ENCODE peak calls at places on chromosomes 16 and 17, in eight cellular contexts. X is heart left ventricle, H is breast epithelium, P is OCI-LY7, G is dorsolateral prefrontal cortex, S is BJ, A is neural progenitor cell, Z is cardiac fibroblast. U is an unnamed sample.

GRCh38 chr17:15171433-15172047 is 93.6 kb downstream of the PMP22 start:
- DNase-seq in G (peak; percentile 81), Z (peak; percentile 77), S (peak; percentile 21), P (peak; percentile 56), X (peak; percentile 50), H (peak; percentile 22), A (peak; percentile 79), U (peak; percentile 80)

GRCh38 chr17:72345536-72345935 is 224.7 kb downstream of the SOX9 start:
- DNase-seq in G (no peak), X (no peak), Z (no peak), H (no peak), P (no peak), A (no peak), S (no peak), U (no peak)

GRCh38 chr17:33696102-33696501 is 403.0 kb upstream of the ASIC2 start:
- DNase-seq in P (no peak), A (no peak), S (no peak), Z (no peak), X (no peak), G (no peak), H (no peak), U (no peak)

GRCh38 chr17:7010523-7010922 is 1.9 kb upstream of the RNASEK start:
- DNase-seq in P (no peak), X (no peak), G (no peak), H (no peak), S (no peak), Z (no peak), A (no peak), U (no peak)

GRCh38 chr17:70329751-70330150 is 160.4 kb downstream of the KCNJ2 start:
- DNase-seq in P (no peak), X (no peak), A (no peak), Z (no peak), H (no peak), S (no peak), G (no peak), U (no peak)

GRCh38 chr17:61833536-61834203 is 29.7 kb downstream of the BRIP1 start:
- DNase-seq in H (no peak), X (no peak), S (peak; percentile 59), A (no peak), Z (peak; percentile 73), P (no peak), G (no peak), U (peak; percentile 36)

GRCh38 chr16:19008245-19008644 is 24.5 kb downstream of the TMC7 start:
- DNase-seq in P (no peak), S (peak; percentile 27), A (peak; percentile 25), Z (peak; percentile 70), H (no peak), X (no peak), G (peak; percentile 21), U (peak; percentile 84)

GRCh38 chr17:12133183-12133582 is 112.5 kb downstream of the MAP2K4 start:
- DNase-seq in P (no peak), S (no peak), X (no peak), Z (no peak), A (no peak), G (no peak), H (no peak), U (no peak)

GRCh38 chr17:81315170-81315884 is 20.2 kb upstream of the SLC38A10 start:
- DNase-seq in H (no peak), Z (no peak), X (no peak), P (no peak), A (no peak), S (no peak), G (peak; percentile 44), U (no peak)

GRCh38 chr16:75064403-75065148 is 52.0 kb downstream of the LDHD start:
- DNase-seq in P (no peak), Z (no peak), H (peak; percentile 27), X (no peak), A (no peak), S (no peak), G (no peak), U (no peak)

GRCh38 chr16:31079342-31079944 is 5.2 kb downstream of the ZNF646 start:
- DNase-seq in S (no peak), A (no peak), X (no peak), Z (no peak), P (no peak), H (no peak), G (no peak), U (no peak)

GRCh38 chr16:78396046-78396445 is 296.6 kb downstream of the WWOX start:
- DNase-seq in H (no peak), X (no peak), S (no peak), A (peak; percentile 11), P (peak; percentile 2), Z (no peak), G (no peak), U (no peak)

GRCh38 chr17:51372345-51373004 is 112.1 kb downstream of the UTP18 start:
- DNase-seq in G (peak; percentile 90), H (no peak), Z (peak; percentile 81), P (peak; percentile 94), A (peak; percentile 19), X (peak; percentile 16), S (no peak), U (peak; percentile 42)

GRCh38 chr17:4180791-4181190 is 37.8 kb downstream of the CYB5D2 start:
- DNase-seq in H (no peak), Z (no peak), X (peak; percentile 37), G (no peak), A (no peak), S (no peak), P (no peak), U (peak; percentile 84)

GRCh38 chr17:1469231-1469852 is 13.3 kb upstream of the CRK start:
- DNase-seq in A (peak; percentile 72), H (no peak), Z (no peak), X (no peak), G (no peak), S (no peak), P (no peak), U (no peak)

GRCh38 chr17:78888911-78889496 is 14.0 kb downstream of the CEP295NL start:
- DNase-seq in H (no peak), A (no peak), Z (no peak), G (no peak), P (no peak), X (no peak), S (no peak), U (no peak)
- TF ChIP-seq CTCF in H (no peak), A (no peak), Z (no peak), G (no peak), P (no peak), X (no peak), S (no peak), U (no peak)

GRCh38 chr16:67674851-67675578 is 8.4 kb downstream of the C16orf86 start:
- DNase-seq in A (no peak), H (no peak), Z (no peak), G (no peak), X (no peak), P (no peak), S (no peak), U (no peak)

GRCh38 chr16:67673712-67674580 is 7.3 kb downstream of the C16orf86 start:
- DNase-seq in A (no peak), P (no peak), G (no peak), H (peak; percentile 43), Z (peak; percentile 39), S (no peak), X (peak; percentile 84), U (no peak)

GRCh38 chr16:67675579-67675935 is 8.9 kb downstream of the C16orf86 start:
- DNase-seq in S (no peak), P (no peak), G (no peak), A (no peak), Z (no peak), X (no peak), H (no peak), U (no peak)

GRCh38 chr16:67672306-67672705 is 5.7 kb downstream of the C16orf86 start:
- DNase-seq in A (no peak), P (no peak), G (no peak), H (no peak), S (no peak), Z (no peak), X (no peak), U (no peak)

GRCh38 chr16:67672739-67673662 is 6.4 kb downstream of the C16orf86 start:
- DNase-seq in G (peak; percentile 76), H (peak; percentile 53), P (peak; percentile 80), A (peak; percentile 80), S (no peak), Z (peak; percentile 80), X (peak; percentile 75), U (peak; percentile 72)
- H3K4me3 ChIP-seq in G (no peak overlapping the region), H (no peak overlapping the region), P (no peak overlapping the region), A (no peak overlapping the region), S (no peak overlapping the region), Z (no peak overlapping the region), X (no peak overlapping the region), U (no peak overlapping the region)

GRCh38 chr16:4134434-4134833 is 18.2 kb upstream of the ADCY9 start:
- DNase-seq in G (no peak), P (no peak), H (no peak), X (no peak), S (no peak), Z (no peak), A (no peak), U (no peak)

GRCh38 chr16:4135537-4135936 is 19.3 kb upstream of the ADCY9 start:
- DNase-seq in P (no peak), Z (no peak), S (no peak), A (no peak), G (no peak), X (no peak), H (no peak), U (no peak)

GRCh38 chr16:4137438-4137837 is 21.2 kb upstream of the ADCY9 start:
- DNase-seq in S (no peak), H (no peak), A (no peak), Z (no peak), X (no peak), P (no peak), G (no peak), U (no peak)

GRCh38 chr16:4133897-4134372 is 17.7 kb upstream of the ADCY9 start:
- DNase-seq in H (no peak), Z (no peak), G (no peak), S (no peak), P (no peak), X (no peak), A (peak; percentile 42), U (no peak)

GRCh38 chr16:4136229-4136813 is 20.1 kb upstream of the ADCY9 start:
- DNase-seq in S (no peak), X (no peak), H (peak; percentile 88), P (no peak), A (no peak), G (no peak), Z (no peak), U (no peak)
- TF ChIP-seq CTCF in S (no peak), X (no peak), H (peak; percentile 59), P (no peak), A (no peak), G (no peak), Z (no peak), U (no peak)

DNA sequence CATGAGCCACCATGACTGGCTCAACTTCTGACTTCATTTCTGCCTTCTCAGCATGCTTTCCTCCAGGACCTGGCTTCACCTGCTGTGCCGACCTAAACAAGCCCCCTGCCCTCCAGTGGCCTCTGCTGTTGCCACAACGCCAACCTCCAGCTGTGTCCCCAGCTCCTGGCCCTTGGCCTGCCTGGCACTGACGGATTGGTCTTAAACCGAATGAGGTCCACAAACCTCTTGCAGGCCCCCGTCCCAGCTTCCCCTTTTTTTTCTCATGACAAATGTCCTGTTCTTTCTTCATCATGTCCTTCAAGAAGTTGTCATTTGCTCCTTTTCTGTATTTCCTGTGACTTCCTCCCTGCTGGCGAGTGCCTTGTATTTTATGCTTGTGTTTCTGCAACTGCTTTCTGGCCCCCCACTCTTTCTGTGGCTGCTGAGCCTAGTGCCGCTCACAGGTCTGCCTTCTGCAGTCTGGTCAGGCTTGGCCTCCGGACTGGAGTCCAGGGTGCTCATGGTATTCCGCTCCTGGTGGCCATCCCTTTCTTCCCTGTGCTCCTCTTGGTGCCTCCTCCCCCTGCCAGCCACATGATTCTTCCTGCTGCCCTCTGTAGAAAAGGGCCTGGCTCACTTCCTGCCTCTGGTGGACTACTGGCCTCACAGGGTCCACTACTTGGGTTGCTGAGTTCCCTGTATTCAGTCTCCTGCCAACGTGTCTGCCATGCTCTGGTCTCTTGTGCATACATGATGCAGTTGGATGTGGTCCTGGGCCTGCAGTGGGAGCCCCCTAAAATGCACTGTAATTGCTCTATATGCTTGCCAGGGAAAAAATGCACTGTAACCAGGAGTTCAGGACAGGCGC is 2.9 kb downstream of the ATP6V0C start:
- DNase-seq in P (no peak), G (no peak), H (no peak), S (no peak), X (peak; percentile 25), A (no peak), Z (no peak), U (no peak)
- H3K4me3 ChIP-seq in P (no peak overlapping the region), G (peak overlapping the region; percentile 78), H (peak overlapping the region; percentile 49), S (no peak overlapping the region), X (peak overlapping the region; percentile 0), A (no peak overlapping the region), Z (no peak overlapping the region), U (no peak overlapping the region)